ENCODE peak calls at places on chromosomes 12 and 14, in nine cellular contexts. V is NCI-H460; T is AG10803; S is epithelial cell of esophagus; D is activated naive CD4-positive, alpha-beta T cell; L is uterus; Z is NCI-H774; C is fibroblast of villous mesenchyme; N is tibial nerve. A is an unnamed sample.

GRCh38 chr12:109461049-109461845 is 15.9 kb downstream of the KCTD10 start:
- DNase-seq in L (no peak), N (peak; percentile 19), S (no peak), T (peak; percentile 58), D (no peak), Z (no peak), C (peak; percentile 91), V (no peak), A (no peak)

GRCh38 chr14:80959448-80960006 is 4.1 kb downstream of the TSHR start:
- DNase-seq in S (no peak), V (no peak), C (peak; percentile 18), L (no peak), T (no peak), N (no peak), D (no peak), Z (peak; percentile 24), A (no peak)

GRCh38 chr12:82688035-82688501 is 1.4 kb downstream of the TMTC2 start:
- DNase-seq in D (no peak), V (no peak), Z (no peak), T (peak; percentile 17), C (peak; percentile 9), L (no peak), S (no peak), N (no peak), A (peak; percentile 16)

GRCh38 chr12:51866324-51866723 is 17.8 kb upstream of the FIGNL2 start:
- DNase-seq in S (no peak), N (no peak), Z (no peak), D (no peak), T (no peak), C (no peak), V (no peak), L (no peak), A (no peak)

GRCh38 chr14:99274346-99275221 is 2.6 kb upstream of the BCL11B start:
- DNase-seq in C (peak; percentile 53), D (no peak), Z (peak; percentile 56), L (no peak), S (peak; percentile 94), V (peak; percentile 70), T (peak; percentile 89), N (peak; percentile 22), A (peak; percentile 91)

GRCh38 chr12:12661086-12661485 is 34.9 kb downstream of the GPR19 start:
- DNase-seq in D (no peak), Z (no peak), V (no peak), T (peak; percentile 93), L (no peak), N (no peak), C (peak; percentile 65), S (peak; percentile 33), A (peak; percentile 81)

GRCh38 chr12:27652174-27652763 is 44.0 kb upstream of the REP15 start:
- DNase-seq in T (peak; percentile 80), D (no peak), C (peak; percentile 85), V (peak; percentile 72), N (peak; percentile 86), Z (peak; percentile 71), L (peak; percentile 76), S (peak; percentile 86), A (peak; percentile 87)

GRCh38 chr12:68886636-68887572 is 46.1 kb downstream of the CPM start:
- DNase-seq in L (no peak), V (no peak), T (no peak), Z (no peak), S (no peak), D (no peak), C (no peak), N (no peak), A (no peak)

GRCh38 chr12:79659961-79660431 is 30.8 kb downstream of the PAWR start:
- DNase-seq in C (peak; percentile 12), D (no peak), T (no peak), S (no peak), L (no peak), N (no peak), Z (no peak), V (no peak), A (no peak)